ENCODE peak calls at places on chromosomes 16 and 17, in nine cellular contexts. F, I, X, J, U, Q, Z, N and D are unnamed samples.

GRCh38 chr17:39663340-39663687 is 1.8 kb upstream of the TCAP start:
- DNase-seq in F (no peak), I (no peak), X (no peak), J (no peak), U (no peak), Q (no peak), Z (no peak), N (no peak), D (no peak)

GRCh38 chr16:21150375-21151001 is at the start of gene DNAH3:
- DNase-seq in F (no peak), I (no peak), X (no peak), J (no peak), U (no peak), Q (no peak), Z (no peak), N (peak), D (no peak)

GRCh38 chr16:13479549-13479948 is 440.4 kb upstream of the ERCC4 start:
- DNase-seq in F (no peak), I (no peak), X (no peak), J (no peak), U (no peak), Q (no peak), Z (no peak), N (no peak), D (no peak)

GRCh38 chr17:36721560-36722120 is 120.3 kb downstream of the MRM1 start:
- DNase-seq in F (no peak), I (no peak), X (no peak), J (no peak), U (no peak), Q (peak), Z (no peak), N (no peak), D (no peak)

GRCh38 chr17:48488548-48489106 is 42.2 kb downstream of the HOXB1 start:
- DNase-seq in F (no peak), I (no peak), X (no peak), J (no peak), U (no peak), Q (peak), Z (no peak), N (no peak), D (no peak)

GRCh38 chr17:28796062-28796461 is 46.5 kb downstream of the FAM222B start:
- DNase-seq in F (no peak), I (no peak), X (no peak), J (no peak), U (no peak), Q (no peak), Z (no peak), N (no peak), D (no peak)

GRCh38 chr16:20355114-20355782 is 2.7 kb upstream of the UMOD start:
- DNase-seq in F (no peak), I (no peak), X (no peak), J (no peak), U (no peak), Q (no peak), Z (no peak), N (no peak), D (no peak)

GRCh38 chr16:21190599-21190998 is 20.8 kb downstream of the ZP2 start:
- DNase-seq in F (no peak), I (no peak), X (no peak), J (no peak), U (no peak), Q (no peak), Z (no peak), N (no peak), D (no peak)

GRCh38 chr17:77656054-77656453 is 302.4 kb upstream of the TNRC6C start:
- DNase-seq in F (no peak), I (no peak), X (peak), J (no peak), U (no peak), Q (no peak), Z (no peak), N (no peak), D (no peak)

GRCh38 chr16:82810077-82810476 is 183.3 kb downstream of the CDH13 start:
- DNase-seq in F (no peak), I (no peak), X (no peak), J (no peak), U (no peak), Q (no peak), Z (no peak), N (no peak), D (no peak)

GRCh38 chr17:69454051-69454450 is 39.6 kb downstream of the MAP2K6 start:
- DNase-seq in F (no peak), I (no peak), X (no peak), J (no peak), U (no peak), Q (no peak), Z (no peak), N (no peak), D (no peak)

GRCh38 chr17:3750926-3751325 is 27.2 kb downstream of the HASPIN start:
- DNase-seq in F (no peak), I (no peak), X (no peak), J (peak), U (peak), Q (no peak), Z (peak), N (no peak), D (no peak)

GRCh38 chr16:15708096-15708495 is 58.1 kb downstream of the NDE1 start:
- DNase-seq in F (no peak), I (no peak), X (no peak), J (no peak), U (no peak), Q (no peak), Z (no peak), N (no peak), D (peak)

GRCh38 chr17:30263552-30264333 is 28.0 kb downstream of the BLMH start:
- DNase-seq in F (no peak), I (no peak), X (no peak), J (no peak), U (no peak), Q (no peak), Z (no peak), N (no peak), D (peak)

GRCh38 chr17:59154335-59154720 is 658 bp downstream of the SKA2 start:
- DNase-seq in F (no peak), I (peak), X (no peak), J (peak), U (peak), Q (peak), Z (peak), N (peak), D (no peak)

GRCh38 chr17:42010898-42011516 is 6.2 kb downstream of the DNAJC7 start:
- DNase-seq in F (no peak), I (no peak), X (no peak), J (no peak), U (no peak), Q (peak), Z (no peak), N (no peak), D (no peak)